ENCODE peak calls at places on chromosomes 3 and 15, in eight cellular contexts. One of them, this sample, is unnamed.

GRCh38 chr15:100889359-100890058 is 9.9 kb downstream of the ALDH1A3 start:
- DNase-seq in stimulated activated CD4-positive, alpha-beta T cell treated with anti-CD3 and anti-CD28 coated beads, Interleukin-1b, Interleukin-23, amount 100 ng/mL, for 24 hours: no peak
- DNase-seq in foreskin fibroblast: peak; percentile 86
- DNase-seq in activated T-cell treated with anti-CD3 and anti-CD28 coated beads for 48 hours: no peak
- DNase-seq in K562: no peak
- DNase-seq in GM04504: peak; percentile 76
- DNase-seq in GM23338: peak; percentile 41
- DNase-seq in breast epithelium: peak; percentile 63
- DNase-seq in this sample: peak; percentile 38

GRCh38 chr3:89572261-89572660 is 464.8 kb downstream of the EPHA3 start:
- DNase-seq in stimulated activated CD4-positive, alpha-beta T cell treated with anti-CD3 and anti-CD28 coated beads, Interleukin-1b, Interleukin-23, amount 100 ng/mL, for 24 hours: no peak
- DNase-seq in foreskin fibroblast: no peak
- DNase-seq in activated T-cell treated with anti-CD3 and anti-CD28 coated beads for 48 hours: no peak
- DNase-seq in K562: no peak
- DNase-seq in GM04504: no peak
- DNase-seq in GM23338: no peak
- DNase-seq in breast epithelium: no peak
- DNase-seq in this sample: no peak

GRCh38 chr3:186260726-186261125 is 101.3 kb downstream of the DGKG start:
- DNase-seq in stimulated activated CD4-positive, alpha-beta T cell treated with anti-CD3 and anti-CD28 coated beads, Interleukin-1b, Interleukin-23, amount 100 ng/mL, for 24 hours: no peak
- DNase-seq in foreskin fibroblast: no peak
- DNase-seq in activated T-cell treated with anti-CD3 and anti-CD28 coated beads for 48 hours: no peak
- DNase-seq in K562: no peak
- DNase-seq in GM04504: no peak
- DNase-seq in GM23338: no peak
- DNase-seq in breast epithelium: no peak
- DNase-seq in this sample: no peak

GRCh38 chr15:68368731-68369435 is 63.1 kb downstream of the ITGA11 start:
- DNase-seq in stimulated activated CD4-positive, alpha-beta T cell treated with anti-CD3 and anti-CD28 coated beads, Interleukin-1b, Interleukin-23, amount 100 ng/mL, for 24 hours: no peak
- DNase-seq in foreskin fibroblast: no peak
- DNase-seq in activated T-cell treated with anti-CD3 and anti-CD28 coated beads for 48 hours: no peak
- DNase-seq in K562: no peak
- DNase-seq in GM04504: no peak
- DNase-seq in GM23338: no peak
- DNase-seq in breast epithelium: no peak
- DNase-seq in this sample: peak; percentile 73

GRCh38 chr3:80870476-80871041 is 890.9 kb downstream of the GBE1 start:
- DNase-seq in stimulated activated CD4-positive, alpha-beta T cell treated with anti-CD3 and anti-CD28 coated beads, Interleukin-1b, Interleukin-23, amount 100 ng/mL, for 24 hours: no peak
- DNase-seq in foreskin fibroblast: no peak
- DNase-seq in activated T-cell treated with anti-CD3 and anti-CD28 coated beads for 48 hours: no peak
- DNase-seq in K562: no peak
- DNase-seq in GM04504: no peak
- DNase-seq in GM23338: no peak
- DNase-seq in breast epithelium: no peak
- DNase-seq in this sample: no peak

GRCh38 chr15:68402432-68403160 is 29.4 kb downstream of the ITGA11 start:
- DNase-seq in stimulated activated CD4-positive, alpha-beta T cell treated with anti-CD3 and anti-CD28 coated beads, Interleukin-1b, Interleukin-23, amount 100 ng/mL, for 24 hours: no peak
- DNase-seq in foreskin fibroblast: no peak
- DNase-seq in activated T-cell treated with anti-CD3 and anti-CD28 coated beads for 48 hours: no peak
- DNase-seq in K562: no peak
- DNase-seq in GM04504: no peak
- DNase-seq in GM23338: no peak
- DNase-seq in breast epithelium: no peak
- DNase-seq in this sample: no peak

GRCh38 chr3:12471228-12471627 is 13.1 kb upstream of the TSEN2 start:
- DNase-seq in stimulated activated CD4-positive, alpha-beta T cell treated with anti-CD3 and anti-CD28 coated beads, Interleukin-1b, Interleukin-23, amount 100 ng/mL, for 24 hours: peak; percentile 67
- DNase-seq in foreskin fibroblast: no peak
- DNase-seq in activated T-cell treated with anti-CD3 and anti-CD28 coated beads for 48 hours: peak; percentile 62
- DNase-seq in K562: no peak
- DNase-seq in GM04504: no peak
- DNase-seq in GM23338: peak; percentile 55
- DNase-seq in breast epithelium: no peak
- DNase-seq in this sample: no peak

GRCh38 chr15:63473999-63474809 is 30.2 kb upstream of the USP3 start:
- DNase-seq in stimulated activated CD4-positive, alpha-beta T cell treated with anti-CD3 and anti-CD28 coated beads, Interleukin-1b, Interleukin-23, amount 100 ng/mL, for 24 hours: no peak
- DNase-seq in foreskin fibroblast: peak; percentile 77
- DNase-seq in activated T-cell treated with anti-CD3 and anti-CD28 coated beads for 48 hours: peak; percentile 50
- DNase-seq in K562: no peak
- DNase-seq in GM04504: no peak
- DNase-seq in GM23338: peak; percentile 68
- DNase-seq in breast epithelium: no peak
- DNase-seq in this sample: peak; percentile 97

GRCh38 chr3:14440531-14441239 is 38.3 kb downstream of the SLC6A6 start:
- DNase-seq in stimulated activated CD4-positive, alpha-beta T cell treated with anti-CD3 and anti-CD28 coated beads, Interleukin-1b, Interleukin-23, amount 100 ng/mL, for 24 hours: no peak
- DNase-seq in foreskin fibroblast: no peak
- DNase-seq in activated T-cell treated with anti-CD3 and anti-CD28 coated beads for 48 hours: no peak
- DNase-seq in K562: no peak
- DNase-seq in GM04504: no peak
- DNase-seq in GM23338: peak; percentile 77
- DNase-seq in breast epithelium: no peak
- DNase-seq in this sample: no peak

GRCh38 chr3:195208183-195208582 is 62.8 kb downstream of the XXYLT1 start:
- DNase-seq in stimulated activated CD4-positive, alpha-beta T cell treated with anti-CD3 and anti-CD28 coated beads, Interleukin-1b, Interleukin-23, amount 100 ng/mL, for 24 hours: no peak
- DNase-seq in foreskin fibroblast: no peak
- DNase-seq in activated T-cell treated with anti-CD3 and anti-CD28 coated beads for 48 hours: no peak
- DNase-seq in K562: no peak
- DNase-seq in GM04504: no peak
- DNase-seq in GM23338: no peak
- DNase-seq in breast epithelium: no peak
- DNase-seq in this sample: no peak

GRCh38 chr3:129323651-129324294 is 45.1 kb downstream of the HMCES start:
- DNase-seq in stimulated activated CD4-positive, alpha-beta T cell treated with anti-CD3 and anti-CD28 coated beads, Interleukin-1b, Interleukin-23, amount 100 ng/mL, for 24 hours: no peak
- DNase-seq in foreskin fibroblast: no peak
- DNase-seq in activated T-cell treated with anti-CD3 and anti-CD28 coated beads for 48 hours: no peak
- DNase-seq in K562: peak; percentile 31
- DNase-seq in GM04504: no peak
- DNase-seq in GM23338: no peak
- DNase-seq in breast epithelium: no peak
- DNase-seq in this sample: no peak

GRCh38 chr3:129608087-129608935 is 1.8 kb upstream of the PLXND1 start:
- DNase-seq in stimulated activated CD4-positive, alpha-beta T cell treated with anti-CD3 and anti-CD28 coated beads, Interleukin-1b, Interleukin-23, amount 100 ng/mL, for 24 hours: no peak
- DNase-seq in foreskin fibroblast: no peak
- DNase-seq in activated T-cell treated with anti-CD3 and anti-CD28 coated beads for 48 hours: no peak
- DNase-seq in K562: no peak
- DNase-seq in GM04504: no peak
- DNase-seq in GM23338: peak; percentile 78
- DNase-seq in breast epithelium: no peak
- DNase-seq in this sample: peak; percentile 71

This sample was measured in mesenchymal stem cell.